ENCODE peak calls at places on chromosomes 4 and X, in seven cellular contexts. R, Q, U, C, V, T and Z are unnamed samples.

GRCh38 chr4:72604324-72604723 is 35.3 kb upstream of the ADAMTS3 start:
- DNase-seq in R (no peak), Q (no peak), U (no peak), C (peak; percentile 30), V (no peak), T (no peak), Z (no peak)

GRCh38 chr4:159899596-159899995 is 796.7 kb downstream of the RAPGEF2 start:
- DNase-seq in R (no peak), Q (no peak), U (no peak), C (no peak), V (no peak), T (no peak), Z (no peak)

GRCh38 chrX:41472231-41472815 is 25.2 kb downstream of the NYX start:
- DNase-seq in R (no peak), Q (no peak), U (no peak), C (no peak), V (no peak), T (no peak), Z (no peak)

GRCh38 chr4:139761461-139761860 is 95.8 kb downstream of the MGST2 start:
- DNase-seq in R (no peak), Q (peak; percentile 63), U (no peak), C (no peak), V (no peak), T (no peak), Z (no peak)

GRCh38 chrX:40278340-40279090 is 180.8 kb upstream of the BCOR start:
- DNase-seq in R (no peak), Q (no peak), U (no peak), C (no peak), V (no peak), T (no peak), Z (no peak)

GRCh38 chrX:45322382-45322781 is 121.7 kb upstream of the DIPK2B start:
- DNase-seq in R (no peak), Q (peak; percentile 2), U (no peak), C (peak; percentile 14), V (peak; percentile 1), T (peak; percentile 35), Z (no peak)

GRCh38 chrX:7146703-7147430 is 645 bp upstream of the STS start:
- DNase-seq in R (no peak), Q (peak; percentile 59), U (no peak), C (peak; percentile 27), V (peak; percentile 28), T (no peak), Z (no peak)

GRCh38 chr4:83320548-83320947 is 14.1 kb downstream of the HPSE start:
- DNase-seq in R (peak; percentile 92), Q (no peak), U (peak; percentile 45), C (peak; percentile 56), V (peak; percentile 25), T (no peak), Z (peak; percentile 75)

GRCh38 chr4:170623899-170624298 is 534.1 kb upstream of the AADAT start:
- DNase-seq in R (no peak), Q (no peak), U (no peak), C (no peak), V (no peak), T (no peak), Z (no peak)

GRCh38 chrX:102958794-102959193 is 21.7 kb downstream of the RAB40AL start:
- DNase-seq in R (no peak), Q (no peak), U (no peak), C (no peak), V (no peak), T (no peak), Z (no peak)

GRCh38 chr4:15976456-15977096 is 13.6 kb upstream of the FGFBP2 start:
- DNase-seq in R (no peak), Q (no peak), U (no peak), C (peak; percentile 43), V (no peak), T (no peak), Z (no peak)

GRCh38 chr4:124484008-124484407 is 228.5 kb downstream of the ANKRD50 start:
- DNase-seq in R (no peak), Q (no peak), U (no peak), C (no peak), V (no peak), T (no peak), Z (no peak)

GRCh38 chrX:81021478-81021877 is 180.2 kb downstream of the HMGN5 start:
- DNase-seq in R (no peak), Q (no peak), U (no peak), C (no peak), V (no peak), T (no peak), Z (no peak)

GRCh38 chrX:110082156-110082555 is 79.2 kb downstream of the TMEM164 start:
- DNase-seq in R (no peak), Q (no peak), U (no peak), C (no peak), V (no peak), T (no peak), Z (no peak)

GRCh38 chr4:56668267-56668666 is 12.8 kb downstream of the HOPX start:
- DNase-seq in R (no peak), Q (peak; percentile 56), U (no peak), C (no peak), V (no peak), T (peak; percentile 47), Z (no peak)

GRCh38 chrX:155874571-155875244 is 6.4 kb upstream of the VAMP7 start:
- DNase-seq in R (peak; percentile 33), Q (no peak), U (no peak), C (no peak), V (no peak), T (no peak), Z (no peak)

GRCh38 chr4:72418458-72418857 is 150.6 kb downstream of the ADAMTS3 start:
- DNase-seq in R (no peak), Q (no peak), U (peak; percentile 35), C (peak; percentile 39), V (no peak), T (no peak), Z (no peak)

DNA sequence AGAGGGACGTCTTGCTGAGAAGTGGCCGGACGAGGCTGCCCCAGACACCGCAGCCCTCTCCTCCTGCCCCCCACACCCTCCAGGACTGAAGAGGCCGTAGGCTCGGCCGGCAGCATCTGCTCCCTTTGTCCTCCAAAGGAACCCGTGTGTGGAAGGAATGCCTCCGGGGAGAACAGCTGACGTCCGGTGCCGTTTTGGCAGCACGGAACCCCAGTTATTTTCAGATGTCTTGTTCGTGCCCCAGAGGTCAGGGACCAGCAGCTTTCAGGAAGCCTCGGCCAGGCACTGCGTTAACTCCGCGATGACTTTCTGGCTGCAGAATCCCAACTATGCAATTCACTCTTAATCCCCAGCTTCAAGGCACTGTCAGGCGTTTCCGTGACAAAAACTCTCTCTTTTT is 10.9 kb upstream of the PPP2R3B start:
- DNase-seq in R (no peak), Q (no peak), U (peak; percentile 57), C (peak; percentile 36), V (no peak), T (peak; percentile 28), Z (no peak)
- H3K4me1 ChIP-seq in R (no peaks in the 10 kb centered on the region), Q (no peaks in the 10 kb centered on the region), U (peaks cover 9% of the 10 kb centered on the region), C (no peaks in the 10 kb centered on the region), V (no peaks in the 10 kb centered on the region), T (peaks cover 4% of the 10 kb centered on the region), Z (no peaks in the 10 kb centered on the region)

GRCh38 chr4:185255868-185256267 is 46.5 kb downstream of the SNX25 start:
- DNase-seq in R (no peak), Q (no peak), U (no peak), C (no peak), V (no peak), T (no peak), Z (no peak)
- H3K27ac ChIP-seq in R (no peak overlapping the region), Q (peak overlapping the region; percentile 25), U (no peak overlapping the region), C (no peak overlapping the region), V (no peak overlapping the region), T (no peak overlapping the region), Z (no peak overlapping the region)

GRCh38 chr4:77372375-77372774 is 215.4 kb downstream of the CCNG2 start:
- DNase-seq in R (no peak), Q (no peak), U (no peak), C (no peak), V (no peak), T (no peak), Z (no peak)

GRCh38 chr4:77367638-77368037 is 210.6 kb downstream of the CCNG2 start:
- DNase-seq in R (no peak), Q (peak; percentile 30), U (no peak), C (no peak), V (no peak), T (no peak), Z (no peak)
- H3K4me1 ChIP-seq in R (no peaks in the 10 kb centered on the region), Q (no peaks in the 10 kb centered on the region), U (no peaks in the 10 kb centered on the region), C (no peaks in the 10 kb centered on the region), V (no peaks in the 10 kb centered on the region), T (no peaks in the 10 kb centered on the region), Z (no peaks in the 10 kb centered on the region)

DNA sequence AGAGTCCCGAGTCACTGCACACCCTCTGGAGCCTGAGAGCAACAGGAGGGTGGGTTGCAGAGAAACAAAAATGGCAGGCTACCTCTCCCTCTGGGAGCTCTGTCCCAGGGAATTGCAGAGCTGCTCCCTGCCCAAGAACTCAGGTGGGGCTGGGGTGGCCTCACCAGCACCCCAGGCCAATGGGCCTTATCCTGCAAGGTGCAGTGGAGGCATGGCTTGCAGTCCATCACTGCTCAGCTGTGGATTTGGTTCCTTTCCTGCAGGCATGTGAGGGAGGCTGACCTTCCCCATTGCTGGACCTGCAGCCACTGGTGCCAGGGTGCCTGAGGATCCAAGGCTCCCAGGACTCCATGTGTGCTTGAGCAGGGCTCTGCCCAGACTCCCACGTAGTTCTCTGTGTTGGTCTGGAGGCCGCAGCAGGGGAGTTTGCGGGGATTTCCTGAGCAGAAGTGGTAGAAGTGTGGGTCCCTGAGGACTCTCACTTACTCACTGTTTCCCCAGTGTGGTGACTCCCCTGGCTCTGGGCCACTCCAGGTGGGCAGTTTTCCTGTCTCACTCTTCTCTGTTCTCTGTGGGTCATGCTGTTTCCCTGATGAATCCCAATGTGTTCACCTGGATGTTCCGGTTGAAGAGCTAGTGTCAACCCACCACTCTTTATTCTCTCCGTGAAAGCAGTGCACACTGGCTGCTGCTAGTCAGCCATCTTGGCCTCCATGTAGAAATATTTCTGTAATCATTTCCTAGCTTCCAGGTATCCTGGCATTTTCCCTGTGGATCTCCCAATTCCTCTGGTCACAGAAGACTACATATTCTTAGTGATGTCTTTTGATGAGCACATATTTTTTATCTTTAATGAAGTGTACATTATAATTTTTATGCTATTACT is 82.3 kb downstream of the ARHGAP24 start:
- DNase-seq in R (no peak), Q (peak; percentile 2), U (no peak), C (no peak), V (no peak), T (no peak), Z (no peak)
- H3K27ac ChIP-seq in R (no peak overlapping the region), Q (no peak overlapping the region), U (no peak overlapping the region), C (no peak overlapping the region), V (no peak overlapping the region), T (no peak overlapping the region), Z (no peak overlapping the region)

GRCh38 chr4:113684534-113685091 is 76.9 kb downstream of the CAMK2D start:
- DNase-seq in R (no peak), Q (peak; percentile 34), U (peak; percentile 54), C (peak; percentile 53), V (peak; percentile 61), T (peak; percentile 71), Z (peak; percentile 74)

GRCh38 chr4:113682730-113683129 is 78.8 kb downstream of the CAMK2D start:
- DNase-seq in R (no peak), Q (no peak), U (no peak), C (no peak), V (no peak), T (no peak), Z (no peak)

GRCh38 chr4:113683143-113683542 is 78.4 kb downstream of the CAMK2D start:
- DNase-seq in R (no peak), Q (peak; percentile 92), U (no peak), C (no peak), V (no peak), T (no peak), Z (no peak)

GRCh38 chr4:113689394-113689793 is 72.1 kb downstream of the CAMK2D start:
- DNase-seq in R (no peak), Q (no peak), U (no peak), C (no peak), V (no peak), T (no peak), Z (no peak)

GRCh38 chr4:113686950-113687718 is 74.4 kb downstream of the CAMK2D start:
- DNase-seq in R (no peak), Q (no peak), U (no peak), C (no peak), V (no peak), T (no peak), Z (no peak)
- H3K4me1 ChIP-seq in R (no peaks in the 10 kb centered on the region), Q (peaks cover 68% of the 10 kb centered on the region), U (peaks cover 97% of the 10 kb centered on the region), C (peaks cover 8% of the 10 kb centered on the region), V (peaks cover 57% of the 10 kb centered on the region), T (peaks cover 24% of the 10 kb centered on the region), Z (peaks cover 2% of the 10 kb centered on the region)